ENCODE peak calls at places on chromosome 5, in eight cellular contexts. O is Ammon's horn; F is stromal cell of bone marrow; C is H7; U is fibroblast of mammary gland; W is progenitor cell of endocrine pancreas; N is activated T-cell treated with anti-CD3 and anti-CD28 coated beads, Interleukin-2, amount 50 U/mL, for 24 hours; J is BJ. S is an unnamed sample.

GRCh38 chr5:82641362-82641988 is 363.3 kb upstream of the RPS23 start:
- DNase-seq in O (peak; percentile 93), F (peak; percentile 85), C (peak; percentile 43), U (peak; percentile 91), W (no peak), N (no peak), J (peak; percentile 36), S (peak; percentile 56)

GRCh38 chr5:156178117-156178516 is 148.8 kb upstream of the SGCD start:
- DNase-seq in O (no peak), F (no peak), C (no peak), U (peak; percentile 3), W (no peak), N (no peak), J (no peak), S (no peak)

GRCh38 chr5:31471040-31471439 is 60.9 kb downstream of the DROSHA start:
- DNase-seq in O (no peak), F (no peak), C (no peak), U (no peak), W (no peak), N (no peak), J (no peak), S (no peak)

GRCh38 chr5:174145821-174146220 is 100.3 kb downstream of the NSG2 start:
- DNase-seq in O (peak; percentile 94), F (no peak), C (peak; percentile 51), U (peak; percentile 7), W (no peak), N (no peak), J (no peak), S (no peak)

GRCh38 chr5:9233712-9234111 is 312.2 kb downstream of the SEMA5A start:
- DNase-seq in O (no peak), F (no peak), C (no peak), U (no peak), W (no peak), N (no peak), J (peak; percentile 31), S (peak; percentile 46)

GRCh38 chr5:180345186-180345585 is 8.0 kb downstream of the GFPT2 start:
- DNase-seq in O (no peak), F (no peak), C (no peak), U (no peak), W (no peak), N (no peak), J (no peak), S (no peak)

GRCh38 chr5:7250004-7250403 is 145.9 kb upstream of the ADCY2 start:
- DNase-seq in O (no peak), F (no peak), C (no peak), U (no peak), W (no peak), N (no peak), J (no peak), S (no peak)

GRCh38 chr5:165616550-165617430 is 2111.4 kb downstream of the MAT2B start:
- DNase-seq in O (peak; percentile 16), F (peak; percentile 8), C (peak; percentile 40), U (peak; percentile 55), W (no peak), N (no peak), J (no peak), S (no peak)

GRCh38 chr5:135019314-135019713 is 14.7 kb downstream of the PITX1 start:
- DNase-seq in O (no peak), F (no peak), C (peak; percentile 70), U (no peak), W (no peak), N (no peak), J (no peak), S (no peak)

GRCh38 chr5:91229031-91229623 is 154.0 kb downstream of the ARRDC3 start:
- DNase-seq in O (no peak), F (no peak), C (no peak), U (no peak), W (no peak), N (no peak), J (no peak), S (no peak)

GRCh38 chr5:586751-587285 is 25.3 kb upstream of the CEP72 start:
- DNase-seq in O (no peak), F (no peak), C (peak; percentile 72), U (no peak), W (no peak), N (no peak), J (no peak), S (no peak)

GRCh38 chr5:136374003-136374402 is 8.7 kb upstream of the TRPC7 start:
- DNase-seq in O (no peak), F (no peak), C (no peak), U (peak; percentile 18), W (no peak), N (no peak), J (no peak), S (no peak)

GRCh38 chr5:117881426-117882230 is 1106.7 kb downstream of the DTWD2 start:
- DNase-seq in O (peak; percentile 53), F (no peak), C (no peak), U (no peak), W (no peak), N (no peak), J (no peak), S (no peak)

GRCh38 chr5:69416180-69416579 is 1.3 kb downstream of the MARVELD2 start:
- DNase-seq in O (no peak), F (no peak), C (peak; percentile 52), U (no peak), W (no peak), N (no peak), J (no peak), S (no peak)

GRCh38 chr5:153998010-153998409 is 40.7 kb downstream of the FAM114A2 start:
- DNase-seq in O (no peak), F (no peak), C (no peak), U (peak; percentile 27), W (no peak), N (no peak), J (no peak), S (no peak)

GRCh38 chr5:152595327-152595890 is 190.3 kb upstream of the NMUR2 start:
- DNase-seq in O (no peak), F (no peak), C (no peak), U (no peak), W (no peak), N (no peak), J (no peak), S (no peak)

GRCh38 chr5:13339022-13339421 is 605.5 kb downstream of the DNAH5 start:
- DNase-seq in O (no peak), F (no peak), C (no peak), U (no peak), W (no peak), N (no peak), J (no peak), S (no peak)

GRCh38 chr5:2391021-2391420 is 360.5 kb downstream of the IRX2 start:
- DNase-seq in O (no peak), F (no peak), C (no peak), U (no peak), W (no peak), N (no peak), J (no peak), S (no peak)

GRCh38 chr5:124650960-124651662 is 95.3 kb downstream of the ZNF608 start:
- DNase-seq in O (no peak), F (no peak), C (peak; percentile 42), U (peak; percentile 72), W (no peak), N (no peak), J (peak; percentile 63), S (peak; percentile 69)

GRCh38 chr5:33890147-33890546 is 1.6 kb downstream of the ADAMTS12 start:
- DNase-seq in O (no peak), F (no peak), C (no peak), U (peak; percentile 17), W (no peak), N (no peak), J (no peak), S (no peak)

GRCh38 chr5:151345808-151346478 is 1.4 kb downstream of the SLC36A2 start:
- DNase-seq in O (no peak), F (peak; percentile 29), C (no peak), U (peak; percentile 59), W (no peak), N (no peak), J (no peak), S (no peak)

GRCh38 chr5:172661536-172661935 is 20.5 kb downstream of the NEURL1B start:
- DNase-seq in O (no peak), F (no peak), C (no peak), U (no peak), W (no peak), N (no peak), J (no peak), S (no peak)

GRCh38 chr5:14109041-14109747 is 33.9 kb upstream of the TRIO start:
- DNase-seq in O (no peak), F (peak; percentile 91), C (no peak), U (peak; percentile 97), W (no peak), N (peak; percentile 45), J (no peak), S (no peak)

GRCh38 chr5:138241688-138242547 is 28.8 kb upstream of the CDC23 start:
- DNase-seq in O (no peak), F (no peak), C (peak; percentile 91), U (no peak), W (peak; percentile 34), N (peak; percentile 36), J (no peak), S (no peak)

GRCh38 chr5:139149477-139150199 is 48.5 kb downstream of the SIL1 start:
- DNase-seq in O (no peak), F (no peak), C (no peak), U (peak; percentile 30), W (no peak), N (no peak), J (no peak), S (peak; percentile 23)

GRCh38 chr5:164185000-164185399 is 679.6 kb downstream of the MAT2B start:
- DNase-seq in O (no peak), F (no peak), C (no peak), U (no peak), W (no peak), N (no peak), J (no peak), S (no peak)

GRCh38 chr5:147530801-147531389 is 21.0 kb upstream of the DPYSL3 start:
- DNase-seq in O (no peak), F (peak; percentile 75), C (no peak), U (peak; percentile 93), W (no peak), N (no peak), J (no peak), S (no peak)

S was measured in AG04449.